ENCODE peak calls at places on chromosome 11, in eight cellular contexts. C is A549, R is HepG2, Y is transverse colon, D is stomach, W is sigmoid colon, U is tibial nerve, N is K562. F is an unnamed sample.

GRCh38 chr11:125950178-125950490 is 4.3 kb downstream of the VSIG10L2 start:
- DNase-seq in U (no peak), R (no peak), W (no peak), Y (no peak), N (no peak), C (no peak), D (no peak), F (no peak)

GRCh38 chr11:11691296-11692141 is 69.7 kb upstream of the GALNT18 start:
- DNase-seq in R (no peak), C (no peak), Y (no peak), U (no peak), D (no peak), W (no peak), N (no peak), F (no peak)

GRCh38 chr11:2363816-2364370 is 13.2 kb upstream of the CD81 start:
- DNase-seq in C (no peak), Y (no peak), R (no peak), U (no peak), D (no peak), W (no peak), N (no peak), F (no peak)

GRCh38 chr11:10658621-10659338 is 34.8 kb downstream of the IRAG1 start:
- DNase-seq in W (peak; percentile 70), N (no peak), Y (no peak), R (no peak), U (no peak), C (no peak), D (no peak), F (no peak)

GRCh38 chr11:66349084-66349386 is 1.6 kb upstream of the B4GAT1 start:
- DNase-seq in D (no peak), U (no peak), N (no peak), C (no peak), W (no peak), Y (no peak), R (no peak), F (no peak)

GRCh38 chr11:62128835-62129234 is 5.0 kb downstream of the INCENP start:
- DNase-seq in W (peak; percentile 36), Y (no peak), N (no peak), U (no peak), C (no peak), D (no peak), R (no peak), F (no peak)

GRCh38 chr11:44446996-44447771 is 118.3 kb upstream of the CD82 start:
- DNase-seq in Y (no peak), D (peak; percentile 15), N (no peak), C (no peak), U (no peak), R (no peak), W (no peak), F (no peak)

GRCh38 chr11:108221401-108221800 is 1.0 kb downstream of the NPAT start:
- DNase-seq in D (no peak), Y (no peak), C (no peak), W (no peak), R (no peak), U (no peak), N (no peak), F (no peak)

GRCh38 chr11:2509481-2510001 is 64.7 kb downstream of the KCNQ1 start:
- DNase-seq in Y (peak; percentile 4), U (no peak), W (peak; percentile 59), D (peak; percentile 22), C (no peak), N (peak; percentile 3), R (no peak), F (peak; percentile 68)

GRCh38 chr11:1290052-1291040 is 19.1 kb downstream of the TOLLIP start:
- DNase-seq in U (no peak), C (no peak), D (no peak), Y (no peak), R (no peak), N (no peak), W (no peak), F (no peak)

GRCh38 chr11:10294289-10294953 is 402 bp upstream of the SBF2 start:
- DNase-seq in C (peak; percentile 41), U (peak; percentile 52), N (peak; percentile 11), W (peak; percentile 83), R (no peak), Y (peak; percentile 41), D (no peak), F (peak; percentile 85)

GRCh38 chr11:34068098-34068497 is 16.6 kb downstream of the CAPRIN1 start:
- DNase-seq in Y (no peak), R (no peak), W (no peak), D (no peak), C (no peak), U (no peak), N (no peak), F (no peak)

GRCh38 chr11:27468643-27469332 is 3.8 kb downstream of the LGR4 start:
- DNase-seq in C (no peak), N (no peak), R (no peak), Y (no peak), W (no peak), U (no peak), D (no peak), F (no peak)

GRCh38 chr11:79708319-79708928 is 267.6 kb upstream of the TENM4 start:
- DNase-seq in R (peak; percentile 53), N (no peak), W (no peak), D (no peak), Y (peak; percentile 13), U (no peak), C (peak; percentile 3), F (peak; percentile 23)

GRCh38 chr11:112459001-112459400 is 198.3 kb upstream of the PLET1 start:
- DNase-seq in R (no peak), D (no peak), W (no peak), U (no peak), Y (no peak), C (no peak), N (no peak), F (no peak)

GRCh38 chr11:16891964-16892363 is 122.2 kb downstream of the PLEKHA7 start:
- DNase-seq in R (no peak), Y (no peak), N (no peak), W (no peak), C (no peak), D (no peak), U (no peak), F (no peak)

GRCh38 chr11:101707477-101707876 is 123.7 kb upstream of the TRPC6 start:
- DNase-seq in W (no peak), C (no peak), Y (no peak), D (no peak), U (no peak), R (no peak), N (no peak), F (no peak)

GRCh38 chr11:88341852-88342251 is 4.3 kb upstream of the CTSC start:
- DNase-seq in W (no peak), R (no peak), C (no peak), U (no peak), D (no peak), N (peak; percentile 40), Y (no peak), F (no peak)
- TF ChIP-seq CTCF in W (no peak), R (peak; percentile 11), C (no peak), U (no peak), D (no peak), N (peak; percentile 64), Y (no peak), F (no peak)

GRCh38 chr11:64249038-64249437 is 2.3 kb upstream of the PLCB3 start:
- DNase-seq in R (no peak), U (no peak), C (no peak), D (no peak), Y (no peak), N (no peak), W (no peak), F (no peak)

GRCh38 chr11:64250875-64251721 is at the start of gene PLCB3:
- DNase-seq in C (no peak), N (peak; percentile 92), W (peak; percentile 79), D (peak; percentile 71), Y (peak; percentile 71), R (no peak), U (no peak), F (peak; percentile 95)

GRCh38 chr11:64251722-64251985 is 324 bp downstream of the PLCB3 start:
- DNase-seq in W (no peak), Y (no peak), C (no peak), D (no peak), N (no peak), U (no peak), R (no peak), F (no peak)

GRCh38 chr11:64249563-64250405 is 1.5 kb upstream of the PLCB3 start:
- DNase-seq in W (no peak), R (no peak), C (no peak), Y (no peak), D (no peak), N (no peak), U (no peak), F (no peak)

GRCh38 chr11:64250406-64250874 is 890 bp upstream of the PLCB3 start:
- DNase-seq in R (no peak), Y (no peak), D (no peak), C (no peak), U (no peak), N (no peak), W (no peak), F (peak; percentile 46)
- TF ChIP-seq POLR2A in R (no peak), Y (no peak), D (no peak), C (no peak), U (no peak), N (no peak), W (no peak), F (no peak)

DNA sequence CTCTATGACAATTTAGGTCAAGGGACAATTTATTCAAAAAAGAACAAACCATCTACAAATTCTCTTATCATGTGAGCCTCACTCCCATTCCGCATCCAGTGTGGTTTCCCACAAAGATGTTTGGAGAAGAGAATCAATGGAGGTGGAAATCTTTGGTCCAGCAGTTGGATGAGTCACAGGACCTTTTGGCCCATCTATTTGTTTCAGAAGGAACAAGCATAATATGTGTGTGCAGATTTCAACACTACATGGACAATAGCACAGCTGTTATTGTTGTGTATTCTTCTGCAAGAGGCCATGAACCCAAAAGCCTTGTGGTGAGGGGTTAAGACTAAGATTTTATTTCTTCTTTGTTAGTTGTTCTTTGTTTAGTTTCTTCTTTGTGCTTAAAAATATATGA is 61.6 kb downstream of the OR10A6 start:
- DNase-seq in D (no peak), Y (no peak), R (peak; percentile 20), W (no peak), U (no peak), N (no peak), C (no peak), F (no peak)
- TF ChIP-seq EP300 in D (no peak), Y (no peak), R (no peak), W (no peak), U (no peak), N (no peak), C (no peak), F (no peak)

DNA sequence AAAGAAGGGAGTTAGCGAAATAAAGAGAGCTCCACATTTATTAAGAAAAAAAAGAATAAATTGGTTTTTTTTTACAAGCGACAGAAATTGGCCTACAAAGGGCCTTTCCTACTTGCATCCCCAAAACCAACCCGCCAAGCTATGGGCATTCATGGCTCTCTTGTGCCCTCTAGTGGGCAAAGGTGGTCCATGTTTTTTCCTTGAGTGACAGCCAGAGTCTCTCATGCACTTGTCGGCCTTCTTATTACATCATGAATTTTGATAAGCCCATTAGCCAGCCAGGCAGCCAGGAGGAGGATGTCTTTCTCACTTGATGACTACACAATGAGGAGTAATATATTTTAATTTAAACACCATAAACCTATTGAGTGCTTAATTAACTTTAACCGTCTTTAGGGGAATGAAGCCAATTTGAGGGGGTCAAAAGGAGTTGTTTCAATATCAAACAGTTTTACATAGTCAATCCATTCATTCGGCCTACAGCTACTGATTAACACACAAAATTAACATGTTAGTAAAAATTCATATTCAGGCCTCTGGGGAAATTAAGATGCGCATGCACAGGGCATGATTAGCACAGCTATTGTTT is 85.4 kb downstream of the RCN1 start:
- DNase-seq in N (peak; percentile 73), D (peak; percentile 83), C (peak; percentile 65), R (peak; percentile 69), Y (peak; percentile 77), W (peak; percentile 79), U (peak; percentile 93), F (no peak)
- TF ChIP-seq CTCF in N (peak; percentile 87), D (peak; percentile 62), C (peak; percentile 94), R (peak; percentile 84), Y (peak; percentile 79), W (peak; percentile 72), U (peak; percentile 84), F (peak; percentile 67)